ENCODE peak calls at places on chromosomes 13 and 19, in seven cellular contexts. One of them, this sample, is unnamed.

GRCh38 chr19:13066933-13067831 is 35.5 kb downstream of the LYL1 start:
- DNase-seq in heart left ventricle: no peak
- DNase-seq in psoas muscle: no peak
- DNase-seq in heart right ventricle: no peak
- DNase-seq in prostate gland: no peak
- DNase-seq in esophagus squamous epithelium: no peak
- DNase-seq in H1: no peak
- DNase-seq in this sample: peak; percentile 24

GRCh38 chr13:36862002-36862706 is 43.1 kb downstream of the RFXAP start:
- DNase-seq in heart left ventricle: no peak
- DNase-seq in psoas muscle: no peak
- DNase-seq in heart right ventricle: no peak
- DNase-seq in prostate gland: no peak
- DNase-seq in esophagus squamous epithelium: no peak
- DNase-seq in H1: no peak
- DNase-seq in this sample: no peak

GRCh38 chr13:113976711-113977684 is 3.1 kb upstream of the C13orf46 start:
- DNase-seq in heart left ventricle: no peak
- DNase-seq in psoas muscle: peak; percentile 17
- DNase-seq in heart right ventricle: no peak
- DNase-seq in prostate gland: no peak
- DNase-seq in esophagus squamous epithelium: no peak
- DNase-seq in H1: no peak
- DNase-seq in this sample: peak; percentile 46

GRCh38 chr13:49952168-49952567 is 16.0 kb upstream of the SPRYD7 start:
- DNase-seq in heart left ventricle: no peak
- DNase-seq in psoas muscle: no peak
- DNase-seq in heart right ventricle: no peak
- DNase-seq in prostate gland: no peak
- DNase-seq in esophagus squamous epithelium: no peak
- DNase-seq in H1: no peak
- DNase-seq in this sample: no peak

GRCh38 chr19:6249296-6249695 is 30.5 kb downstream of the MLLT1 start:
- DNase-seq in heart left ventricle: no peak
- DNase-seq in psoas muscle: no peak
- DNase-seq in heart right ventricle: no peak
- DNase-seq in prostate gland: no peak
- DNase-seq in esophagus squamous epithelium: no peak
- DNase-seq in H1: no peak
- DNase-seq in this sample: no peak

GRCh38 chr19:54325194-54325621 is 12.2 kb upstream of the LILRA5 start:
- DNase-seq in heart left ventricle: no peak
- DNase-seq in psoas muscle: no peak
- DNase-seq in heart right ventricle: no peak
- DNase-seq in prostate gland: no peak
- DNase-seq in esophagus squamous epithelium: no peak
- DNase-seq in H1: no peak
- DNase-seq in this sample: no peak

GRCh38 chr13:77528834-77529500 is 6.5 kb upstream of the SCEL start:
- DNase-seq in heart left ventricle: no peak
- DNase-seq in psoas muscle: no peak
- DNase-seq in heart right ventricle: no peak
- DNase-seq in prostate gland: no peak
- DNase-seq in esophagus squamous epithelium: no peak
- DNase-seq in H1: no peak
- DNase-seq in this sample: no peak

GRCh38 chr19:23596872-23597271 is 90.1 kb downstream of the ZNF675 start:
- DNase-seq in heart left ventricle: no peak
- DNase-seq in psoas muscle: no peak
- DNase-seq in heart right ventricle: no peak
- DNase-seq in prostate gland: no peak
- DNase-seq in esophagus squamous epithelium: no peak
- DNase-seq in H1: no peak
- DNase-seq in this sample: no peak

GRCh38 chr19:17753976-17754375 is 2.7 kb downstream of the FCHO1 start:
- DNase-seq in heart left ventricle: no peak
- DNase-seq in psoas muscle: no peak
- DNase-seq in heart right ventricle: no peak
- DNase-seq in prostate gland: no peak
- DNase-seq in esophagus squamous epithelium: no peak
- DNase-seq in H1: no peak
- DNase-seq in this sample: peak; percentile 23

GRCh38 chr19:33511346-33511745 is 10.2 kb downstream of the PEPD start:
- DNase-seq in heart left ventricle: no peak
- DNase-seq in psoas muscle: no peak
- DNase-seq in heart right ventricle: no peak
- DNase-seq in prostate gland: no peak
- DNase-seq in esophagus squamous epithelium: no peak
- DNase-seq in H1: no peak
- DNase-seq in this sample: peak; percentile 39

GRCh38 chr19:1651548-1652394 is 644 bp downstream of the TCF3 start:
- DNase-seq in heart left ventricle: peak; percentile 44
- DNase-seq in psoas muscle: peak; percentile 54
- DNase-seq in heart right ventricle: no peak
- DNase-seq in prostate gland: no peak
- DNase-seq in esophagus squamous epithelium: no peak
- DNase-seq in H1: no peak
- DNase-seq in this sample: peak; percentile 79

GRCh38 chr13:51420681-51421476 is 32.0 kb downstream of the INTS6 start:
- DNase-seq in heart left ventricle: no peak
- DNase-seq in psoas muscle: no peak
- DNase-seq in heart right ventricle: no peak
- DNase-seq in prostate gland: no peak
- DNase-seq in esophagus squamous epithelium: no peak
- DNase-seq in H1: no peak
- DNase-seq in this sample: no peak

GRCh38 chr19:289651-290538 is 1.3 kb downstream of the PLPP2 start:
- DNase-seq in heart left ventricle: no peak
- DNase-seq in psoas muscle: no peak
- DNase-seq in heart right ventricle: no peak
- DNase-seq in prostate gland: peak; percentile 64
- DNase-seq in esophagus squamous epithelium: no peak
- DNase-seq in H1: peak; percentile 71
- DNase-seq in this sample: no peak

GRCh38 chr13:18714889-18715288 is 466.7 kb downstream of the TUBA3C start:
- DNase-seq in heart left ventricle: no peak
- DNase-seq in psoas muscle: no peak
- DNase-seq in heart right ventricle: no peak
- DNase-seq in prostate gland: no peak
- DNase-seq in esophagus squamous epithelium: no peak
- DNase-seq in H1: no peak
- DNase-seq in this sample: no peak
- H3K9me3 ChIP-seq in heart left ventricle: no peaks in the 10 kb centered on the region
- H3K9me3 ChIP-seq in psoas muscle: no peaks in the 10 kb centered on the region
- H3K9me3 ChIP-seq in heart right ventricle: no peaks in the 10 kb centered on the region
- H3K9me3 ChIP-seq in prostate gland: no peaks in the 10 kb centered on the region
- H3K9me3 ChIP-seq in esophagus squamous epithelium: no peaks in the 10 kb centered on the region
- H3K9me3 ChIP-seq in H1: peaks cover 9% of the 10 kb centered on the region
- H3K9me3 ChIP-seq in this sample: no peaks in the 10 kb centered on the region

GRCh38 chr19:45506246-45506990 is 861 bp upstream of the VASP start:
- DNase-seq in heart left ventricle: peak; percentile 96
- DNase-seq in psoas muscle: peak; percentile 95
- DNase-seq in heart right ventricle: peak; percentile 95
- DNase-seq in prostate gland: peak; percentile 96
- DNase-seq in esophagus squamous epithelium: peak; percentile 65
- DNase-seq in H1: no peak
- DNase-seq in this sample: peak; percentile 95

GRCh38 chr19:45507864-45508680 is 793 bp downstream of the VASP start:
- DNase-seq in heart left ventricle: no peak
- DNase-seq in psoas muscle: peak; percentile 50
- DNase-seq in heart right ventricle: no peak
- DNase-seq in prostate gland: peak; percentile 48
- DNase-seq in esophagus squamous epithelium: no peak
- DNase-seq in H1: no peak
- DNase-seq in this sample: peak; percentile 80

GRCh38 chr19:45508681-45508930 is 1.3 kb downstream of the VASP start:
- DNase-seq in heart left ventricle: peak; percentile 68
- DNase-seq in psoas muscle: no peak
- DNase-seq in heart right ventricle: peak; percentile 66
- DNase-seq in prostate gland: no peak
- DNase-seq in esophagus squamous epithelium: no peak
- DNase-seq in H1: no peak
- DNase-seq in this sample: no peak

GRCh38 chr19:45505996-45506245 is 1.4 kb upstream of the VASP start:
- DNase-seq in heart left ventricle: no peak
- DNase-seq in psoas muscle: no peak
- DNase-seq in heart right ventricle: no peak
- DNase-seq in prostate gland: no peak
- DNase-seq in esophagus squamous epithelium: no peak
- DNase-seq in H1: no peak
- DNase-seq in this sample: no peak

DNA sequence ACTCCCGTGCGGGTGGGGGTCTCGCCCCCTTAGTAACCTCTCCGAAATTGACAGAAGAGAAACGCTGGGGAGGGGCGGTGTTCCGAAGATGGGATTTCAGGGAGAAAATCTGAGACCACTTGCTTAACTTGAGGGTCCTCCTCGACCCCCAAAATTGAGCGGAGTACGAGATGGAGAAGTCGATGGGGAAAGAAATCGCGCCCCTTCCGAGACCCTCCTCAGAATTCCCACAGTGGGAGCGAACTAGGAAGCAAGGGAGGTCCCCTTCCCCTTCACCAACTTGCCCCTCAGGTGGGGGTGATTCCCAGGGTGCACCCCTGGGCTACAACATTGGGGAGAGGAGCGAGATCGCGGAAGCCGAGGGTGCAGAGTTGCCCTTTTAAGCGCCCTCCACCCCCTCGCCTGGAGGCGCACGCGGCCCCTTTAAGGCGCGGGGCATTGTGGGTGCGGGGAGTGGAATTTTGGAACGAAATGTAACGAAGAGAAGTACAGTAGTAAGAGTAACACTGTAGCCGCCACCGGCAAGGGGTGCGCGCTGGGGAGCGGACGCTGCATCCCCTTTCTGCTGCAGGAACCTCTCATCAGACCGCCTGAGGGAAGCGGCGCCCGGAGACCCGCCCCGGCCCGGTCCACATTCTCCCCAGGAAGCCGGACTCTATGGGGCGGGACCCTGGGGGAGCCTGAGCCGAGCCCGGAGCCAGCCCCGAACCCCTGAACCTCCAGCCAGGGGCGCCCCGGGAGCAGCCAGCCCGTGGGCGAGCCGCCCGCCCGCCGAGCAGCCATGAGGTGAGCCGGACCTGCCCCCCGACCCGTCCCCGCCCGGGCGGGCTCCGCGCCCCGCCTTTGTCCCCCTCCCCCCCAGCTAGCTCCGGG is at the start of gene VASP:
- DNase-seq in heart left ventricle: peak; percentile 89
- DNase-seq in psoas muscle: peak; percentile 83
- DNase-seq in heart right ventricle: peak; percentile 89
- DNase-seq in prostate gland: peak; percentile 89
- DNase-seq in esophagus squamous epithelium: peak; percentile 48
- DNase-seq in H1: no peak
- DNase-seq in this sample: peak; percentile 92
- H3K4me1 ChIP-seq in heart left ventricle: peaks cover 12% of the 10 kb centered on the region
- H3K4me1 ChIP-seq in psoas muscle: peaks cover 8% of the 10 kb centered on the region
- H3K4me1 ChIP-seq in heart right ventricle: peaks cover 31% of the 10 kb centered on the region
- H3K4me1 ChIP-seq in prostate gland: peaks cover 13% of the 10 kb centered on the region
- H3K4me1 ChIP-seq in esophagus squamous epithelium: peaks cover 61% of the 10 kb centered on the region
- H3K4me1 ChIP-seq in H1: peaks cover 8% of the 10 kb centered on the region
- H3K4me1 ChIP-seq in this sample: peaks cover 5% of the 10 kb centered on the region

GRCh38 chr13:33289966-33290365 is 4.4 kb upstream of the STARD13 start:
- DNase-seq in heart left ventricle: no peak
- DNase-seq in psoas muscle: no peak
- DNase-seq in heart right ventricle: no peak
- DNase-seq in prostate gland: no peak
- DNase-seq in esophagus squamous epithelium: no peak
- DNase-seq in H1: no peak
- DNase-seq in this sample: no peak

GRCh38 chr13:33292712-33293111 is 7.2 kb upstream of the STARD13 start:
- DNase-seq in heart left ventricle: no peak
- DNase-seq in psoas muscle: no peak
- DNase-seq in heart right ventricle: no peak
- DNase-seq in prostate gland: no peak
- DNase-seq in esophagus squamous epithelium: no peak
- DNase-seq in H1: no peak
- DNase-seq in this sample: no peak

GRCh38 chr13:33286143-33286542 is 588 bp upstream of the STARD13 start:
- DNase-seq in heart left ventricle: no peak
- DNase-seq in psoas muscle: no peak
- DNase-seq in heart right ventricle: no peak
- DNase-seq in prostate gland: no peak
- DNase-seq in esophagus squamous epithelium: no peak
- DNase-seq in H1: no peak
- DNase-seq in this sample: no peak

GRCh38 chr13:33287142-33287882 is 1.8 kb upstream of the STARD13 start:
- DNase-seq in heart left ventricle: no peak
- DNase-seq in psoas muscle: no peak
- DNase-seq in heart right ventricle: no peak
- DNase-seq in prostate gland: no peak
- DNase-seq in esophagus squamous epithelium: no peak
- DNase-seq in H1: no peak
- DNase-seq in this sample: no peak

DNA sequence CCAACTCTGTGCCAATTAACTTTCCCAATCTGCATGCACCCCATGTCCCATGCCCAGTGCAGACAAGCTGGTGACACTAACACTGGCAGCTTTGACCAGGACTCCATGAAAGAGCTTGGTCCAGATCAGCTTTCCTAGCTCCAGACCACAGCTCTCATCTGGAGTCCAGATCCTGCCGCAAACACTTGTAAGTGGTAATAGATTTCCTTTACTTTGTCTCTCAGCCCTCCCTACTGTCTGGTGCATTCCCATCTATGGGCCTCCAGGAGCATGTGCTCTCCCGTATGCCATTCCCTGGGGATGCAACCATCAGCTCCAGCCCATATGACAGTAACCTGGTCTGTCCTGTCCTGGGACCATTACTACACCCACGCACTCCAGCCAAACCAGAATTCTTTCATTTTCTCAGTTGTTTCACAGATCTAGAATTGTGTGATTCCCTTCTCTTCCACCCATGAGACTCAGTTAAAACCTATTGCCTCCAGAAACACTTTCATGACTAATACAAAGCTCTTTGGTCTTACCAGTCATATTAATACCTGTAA is 4.9 kb upstream of the STARD13 start:
- DNase-seq in heart left ventricle: no peak
- DNase-seq in psoas muscle: no peak
- DNase-seq in heart right ventricle: no peak
- DNase-seq in prostate gland: no peak
- DNase-seq in esophagus squamous epithelium: no peak
- DNase-seq in H1: no peak
- DNase-seq in this sample: no peak
- H3K4me3 ChIP-seq in heart left ventricle: no peak overlapping the region
- H3K4me3 ChIP-seq in psoas muscle: no peak overlapping the region
- H3K4me3 ChIP-seq in heart right ventricle: no peak overlapping the region
- H3K4me3 ChIP-seq in prostate gland: no peak overlapping the region
- H3K4me3 ChIP-seq in esophagus squamous epithelium: no peak overlapping the region
- H3K4me3 ChIP-seq in H1: no peak overlapping the region
- H3K4me3 ChIP-seq in this sample: no peak overlapping the region

DNA sequence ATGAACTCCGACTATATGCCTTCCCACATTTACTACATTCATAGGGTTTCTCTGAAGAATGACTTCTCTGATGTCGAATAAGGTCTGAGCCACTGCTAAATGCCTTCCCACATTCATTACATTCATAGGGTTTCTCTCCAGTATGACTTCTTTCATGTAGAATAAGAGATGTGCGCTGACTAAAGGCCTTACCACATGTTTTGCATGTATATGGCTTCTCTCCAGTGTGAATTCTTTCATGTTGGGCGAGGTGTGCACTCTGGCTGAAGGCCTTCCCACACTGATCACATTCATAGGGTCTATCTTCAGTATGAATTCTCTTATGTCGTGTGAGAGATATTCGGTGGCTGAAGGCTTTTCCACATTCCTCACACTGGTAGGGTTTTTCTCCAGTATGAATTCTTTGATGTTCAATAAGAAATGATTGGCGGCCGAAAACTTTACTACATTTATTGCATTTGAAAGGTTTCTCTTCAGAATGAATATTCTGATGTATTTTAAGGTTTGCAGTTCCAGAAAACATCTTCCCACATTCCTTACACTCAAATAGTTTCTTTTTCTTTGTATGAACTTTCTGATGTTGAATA is 35.8 kb downstream of the ZNF667 start:
- DNase-seq in heart left ventricle: no peak
- DNase-seq in psoas muscle: no peak
- DNase-seq in heart right ventricle: no peak
- DNase-seq in prostate gland: no peak
- DNase-seq in esophagus squamous epithelium: no peak
- DNase-seq in H1: no peak
- DNase-seq in this sample: no peak
- H3K9me3 ChIP-seq in heart left ventricle: peaks cover 87% of the 10 kb centered on the region
- H3K9me3 ChIP-seq in psoas muscle: peaks cover 85% of the 10 kb centered on the region
- H3K9me3 ChIP-seq in heart right ventricle: peaks cover 86% of the 10 kb centered on the region
- H3K9me3 ChIP-seq in prostate gland: peaks cover 8% of the 10 kb centered on the region
- H3K9me3 ChIP-seq in esophagus squamous epithelium: peaks cover 66% of the 10 kb centered on the region
- H3K9me3 ChIP-seq in H1: peaks cover 69% of the 10 kb centered on the region
- H3K9me3 ChIP-seq in this sample: peaks cover 12% of the 10 kb centered on the region